ENCODE peak calls at places on chromosomes 16 and 17, in four cellular contexts. J is NCI-H1092, D is amygdala, Y is DMS153. X is an unnamed sample.

GRCh38 chr16:1108299-1109252 is 12.5 kb upstream of the C1QTNF8 start:
- DNase-seq in D (no peak), J (peak), Y (peak), X (no peak)

GRCh38 chr16:66473654-66474519 is 46.8 kb downstream of the BEAN1 start:
- DNase-seq in J (peak), Y (peak), D (no peak), X (no peak)

GRCh38 chr16:2753523-2754020 is 1.1 kb downstream of the SRRM2 start:
- DNase-seq in Y (no peak), J (no peak), D (no peak), X (no peak)

GRCh38 chr17:78506454-78507309 is 70.5 kb downstream of the DNAH17 start:
- DNase-seq in J (no peak), D (no peak), Y (no peak), X (no peak)

GRCh38 chr16:71746442-71747046 is 22.0 kb upstream of the PHLPP2 start:
- DNase-seq in Y (no peak), D (no peak), J (no peak), X (no peak)

GRCh38 chr16:3797904-3798811 is 80.8 kb upstream of the TRAP1 start:
- DNase-seq in Y (no peak), J (no peak), D (no peak), X (no peak)

GRCh38 chr17:31854672-31855071 is 4.4 kb downstream of the COPRS start:
- DNase-seq in J (no peak), Y (no peak), D (no peak), X (no peak)

GRCh38 chr17:3695129-3695722 is 729 bp downstream of the P2RX5 start:
- DNase-seq in J (no peak), Y (no peak), D (no peak), X (no peak)

GRCh38 chr17:27414271-27414670 is 42.0 kb upstream of the KSR1 start:
- DNase-seq in D (no peak), Y (no peak), J (no peak), X (no peak)

GRCh38 chr17:12686486-12686885 is 20.8 kb downstream of the MYOCD start:
- DNase-seq in J (no peak), Y (no peak), D (no peak), X (no peak)

GRCh38 chr16:47136101-47136820 is 7.5 kb downstream of the NETO2 start:
- DNase-seq in J (no peak), D (no peak), Y (peak), X (no peak)

GRCh38 chr17:73062726-73063125 is 29.8 kb downstream of the SLC39A11 start:
- DNase-seq in Y (no peak), D (no peak), J (no peak), X (no peak)

GRCh38 chr17:5097101-5097834 is 14.4 kb downstream of the ZNF232 start:
- DNase-seq in J (peak), Y (no peak), D (peak), X (no peak)

GRCh38 chr16:3274490-3274889 is 8.8 kb upstream of the ZNF263 start:
- DNase-seq in J (no peak), Y (no peak), D (no peak), X (no peak)

GRCh38 chr16:88116121-88116900 is 165.1 kb downstream of the BANP start:
- DNase-seq in Y (no peak), D (no peak), J (peak), X (no peak)

GRCh38 chr16:17312100-17312732 is 158.5 kb downstream of the XYLT1 start:
- DNase-seq in D (no peak), J (no peak), Y (no peak), X (no peak)

GRCh38 chr16:85432606-85433005 is 180.5 kb upstream of the GSE1 start:
- DNase-seq in Y (no peak), D (no peak), J (no peak), X (no peak)

X was measured in putamen.